ENCODE peak calls at places on chromosomes 7 and 10, in four cellular contexts. Y is activated naive CD4-positive, alpha-beta T cell; Q is cardiac fibroblast; I is psoas muscle. C is an unnamed sample.

GRCh38 chr7:112790651-112790973 is 419 bp upstream of the TMEM168 start:
- DNase-seq in Y (no peak), Q (no peak), I (no peak), C (no peak)

GRCh38 chr7:30285067-30285530 is 702 bp downstream of the ZNRF2 start:
- DNase-seq in Y (peak; percentile 20), Q (no peak), I (peak; percentile 69), C (no peak)

GRCh38 chr10:31871266-31871887 is 57.3 kb downstream of the ARHGAP12 start:
- DNase-seq in Y (no peak), Q (no peak), I (no peak), C (no peak)

GRCh38 chr7:94123136-94123535 is 119.0 kb upstream of the BET1 start:
- DNase-seq in Y (no peak), Q (no peak), I (no peak), C (no peak)

GRCh38 chr7:132239422-132239994 is 336.8 kb downstream of the PLXNA4 start:
- DNase-seq in Y (no peak), Q (no peak), I (no peak), C (no peak)

GRCh38 chr10:58436071-58436470 is 50.9 kb downstream of the TFAM start:
- DNase-seq in Y (no peak), Q (peak; percentile 59), I (no peak), C (no peak)

GRCh38 chr7:481219-481930 is 38.3 kb downstream of the PDGFA start:
- DNase-seq in Y (no peak), Q (no peak), I (peak; percentile 29), C (no peak)

GRCh38 chr7:87935373-87935706 is 1.3 kb downstream of the ADAM22 start:
- DNase-seq in Y (no peak), Q (no peak), I (no peak), C (no peak)

GRCh38 chr10:33621143-33621542 is 286.7 kb upstream of the NRP1 start:
- DNase-seq in Y (no peak), Q (no peak), I (no peak), C (no peak)

GRCh38 chr10:60197206-60197605 is 192.5 kb downstream of the ANK3 start:
- DNase-seq in Y (no peak), Q (no peak), I (no peak), C (no peak)

GRCh38 chr10:62818426-62819011 is 2.4 kb upstream of the EGR2 start:
- DNase-seq in Y (peak; percentile 18), Q (peak; percentile 9), I (peak; percentile 56), C (no peak)

GRCh38 chr10:58813573-58813972 is 300.9 kb downstream of the BICC1 start:
- DNase-seq in Y (no peak), Q (no peak), I (no peak), C (no peak)

GRCh38 chr10:44982114-44982460 is 3.5 kb upstream of the DEPP1 start:
- DNase-seq in Y (no peak), Q (peak; percentile 76), I (peak; percentile 80), C (no peak)

GRCh38 chr7:39950473-39951155 is 558 bp downstream of the CDK13 start:
- DNase-seq in Y (peak; percentile 30), Q (peak; percentile 49), I (peak; percentile 83), C (peak; percentile 41)

GRCh38 chr10:117363027-117363426 is 12.2 kb downstream of the PDZD8 start:
- DNase-seq in Y (no peak), Q (peak; percentile 80), I (no peak), C (no peak)

GRCh38 chr7:136726460-136726859 is 142.0 kb upstream of the CHRM2 start:
- DNase-seq in Y (no peak), Q (no peak), I (no peak), C (no peak)

GRCh38 chr10:67553266-67553665 is 142.7 kb downstream of the CTNNA3 start:
- DNase-seq in Y (no peak), Q (no peak), I (no peak), C (no peak)

GRCh38 chr10:132447446-132448247 is 50.6 kb downstream of the PWWP2B start:
- DNase-seq in Y (peak; percentile 19), Q (peak; percentile 76), I (no peak), C (peak; percentile 53)

GRCh38 chr7:1940402-1940786 is 270.3 kb downstream of the ELFN1 start:
- DNase-seq in Y (peak; percentile 49), Q (peak; percentile 41), I (peak; percentile 78), C (no peak)

GRCh38 chr10:5666324-5667220 is at the start of gene ASB13:
- DNase-seq in Y (no peak), Q (peak; percentile 37), I (peak; percentile 87), C (peak; percentile 22)

GRCh38 chr7:155998328-155998691 is 186.0 kb upstream of the SHH start:
- DNase-seq in Y (no peak), Q (no peak), I (no peak), C (no peak)

GRCh38 chr7:18889436-18889835 is 228.0 kb downstream of the TWIST1 start:
- DNase-seq in Y (no peak), Q (no peak), I (no peak), C (no peak)

GRCh38 chr10:82361317-82361716 is 486.3 kb downstream of the NRG3 start:
- DNase-seq in Y (no peak), Q (no peak), I (no peak), C (no peak)

GRCh38 chr7:44390701-44391100 is 65.3 kb upstream of the CAMK2B start:
- DNase-seq in Y (no peak), Q (no peak), I (no peak), C (no peak)

GRCh38 chr7:140283472-140283871 is 106.7 kb upstream of the KDM7A start:
- DNase-seq in Y (no peak), Q (no peak), I (no peak), C (no peak)